ENCODE peak calls at places on chromosomes 13 and 19, in four cellular contexts. One of them, this sample, is unnamed.

GRCh38 chr13:34207334-34207733 is 389.4 kb downstream of the RFC3 start:
- DNase-seq in esophagus squamous epithelium: no peak
- DNase-seq in B cell: no peak
- DNase-seq in germinal center: no peak
- DNase-seq in this sample: no peak

GRCh38 chr13:95834134-95834765 is 157.3 kb downstream of the DNAJC3 start:
- DNase-seq in B cell: peak
- DNase-seq in germinal center: peak
- DNase-seq in esophagus squamous epithelium: no peak
- DNase-seq in this sample: peak

GRCh38 chr13:105773887-105774538 is 761.4 kb downstream of the EFNB2 start:
- DNase-seq in esophagus squamous epithelium: no peak
- DNase-seq in germinal center: no peak
- DNase-seq in B cell: no peak
- DNase-seq in this sample: no peak

GRCh38 chr19:10152100-10152499 is 32.4 kb upstream of the EIF3G start:
- DNase-seq in B cell: no peak
- DNase-seq in esophagus squamous epithelium: no peak
- DNase-seq in germinal center: no peak
- DNase-seq in this sample: no peak

GRCh38 chr19:47802521-47803043 is 1.8 kb downstream of the TPRX1 start:
- DNase-seq in germinal center: no peak
- DNase-seq in esophagus squamous epithelium: no peak
- DNase-seq in B cell: no peak
- DNase-seq in this sample: no peak

GRCh38 chr13:62320129-62320724 is 904.6 kb upstream of the PCDH20 start:
- DNase-seq in esophagus squamous epithelium: no peak
- DNase-seq in B cell: no peak
- DNase-seq in germinal center: no peak
- DNase-seq in this sample: peak

GRCh38 chr13:110628477-110628793 is 13.1 kb downstream of the NAXD start:
- DNase-seq in B cell: no peak
- DNase-seq in germinal center: no peak
- DNase-seq in esophagus squamous epithelium: no peak
- DNase-seq in this sample: no peak

GRCh38 chr19:49133621-49134454 is 14.5 kb downstream of the PPFIA3 start:
- DNase-seq in B cell: no peak
- DNase-seq in esophagus squamous epithelium: no peak
- DNase-seq in germinal center: peak
- DNase-seq in this sample: peak

GRCh38 chr13:50376895-50377575 is 361.8 kb downstream of the KCNRG start:
- DNase-seq in B cell: no peak
- DNase-seq in esophagus squamous epithelium: no peak
- DNase-seq in germinal center: no peak
- DNase-seq in this sample: no peak

This sample was measured in NAMALWA.